ENCODE peak calls at places on chromosomes 12 and 14, in five cellular contexts. One of them, this sample, is unnamed.

GRCh38 chr14:65879218-65880009 is 466.9 kb downstream of the FUT8 start:
- DNase-seq in NCI-H1436: no peak
- DNase-seq in NCI-H1105 treated with DMSO at 0.1 percent for 48 hours: no peak
- DNase-seq in stimulated activated CD4-positive, alpha-beta T cell treated with anti-CD3 and anti-CD28 coated beads, Interleukin-15, amount 100 ng/mL, for 1 hour: no peak
- DNase-seq in left cardiac atrium: no peak
- DNase-seq in this sample: no peak

GRCh38 chr12:122062832-122063690 is 15.5 kb upstream of the MLXIP start:
- DNase-seq in NCI-H1105 treated with DMSO at 0.1 percent for 48 hours: no peak
- DNase-seq in stimulated activated CD4-positive, alpha-beta T cell treated with anti-CD3 and anti-CD28 coated beads, Interleukin-15, amount 100 ng/mL, for 1 hour: no peak
- DNase-seq in left cardiac atrium: peak
- DNase-seq in NCI-H1436: no peak
- DNase-seq in this sample: no peak

GRCh38 chr14:85731198-85731597 is 201.3 kb downstream of the FLRT2 start:
- DNase-seq in NCI-H1105 treated with DMSO at 0.1 percent for 48 hours: no peak
- DNase-seq in left cardiac atrium: peak
- DNase-seq in NCI-H1436: no peak
- DNase-seq in stimulated activated CD4-positive, alpha-beta T cell treated with anti-CD3 and anti-CD28 coated beads, Interleukin-15, amount 100 ng/mL, for 1 hour: no peak
- DNase-seq in this sample: no peak

GRCh38 chr14:21087294-21088091 is 11.0 kb downstream of the ZNF219 start:
- DNase-seq in NCI-H1436: peak
- DNase-seq in NCI-H1105 treated with DMSO at 0.1 percent for 48 hours: peak
- DNase-seq in stimulated activated CD4-positive, alpha-beta T cell treated with anti-CD3 and anti-CD28 coated beads, Interleukin-15, amount 100 ng/mL, for 1 hour: peak
- DNase-seq in left cardiac atrium: no peak
- DNase-seq in this sample: peak

GRCh38 chr14:59356298-59356697 is 108.9 kb downstream of the GPR135 start:
- DNase-seq in left cardiac atrium: no peak
- DNase-seq in NCI-H1436: no peak
- DNase-seq in stimulated activated CD4-positive, alpha-beta T cell treated with anti-CD3 and anti-CD28 coated beads, Interleukin-15, amount 100 ng/mL, for 1 hour: no peak
- DNase-seq in NCI-H1105 treated with DMSO at 0.1 percent for 48 hours: peak
- DNase-seq in this sample: no peak

GRCh38 chr14:98270201-98270600 is 1001.8 kb downstream of the BCL11B start:
- DNase-seq in stimulated activated CD4-positive, alpha-beta T cell treated with anti-CD3 and anti-CD28 coated beads, Interleukin-15, amount 100 ng/mL, for 1 hour: no peak
- DNase-seq in left cardiac atrium: no peak
- DNase-seq in NCI-H1105 treated with DMSO at 0.1 percent for 48 hours: no peak
- DNase-seq in NCI-H1436: no peak
- DNase-seq in this sample: no peak

GRCh38 chr12:75705749-75706719 is 194.6 kb upstream of the KRR1 start:
- DNase-seq in stimulated activated CD4-positive, alpha-beta T cell treated with anti-CD3 and anti-CD28 coated beads, Interleukin-15, amount 100 ng/mL, for 1 hour: no peak
- DNase-seq in NCI-H1436: no peak
- DNase-seq in left cardiac atrium: peak
- DNase-seq in NCI-H1105 treated with DMSO at 0.1 percent for 48 hours: no peak
- DNase-seq in this sample: no peak

GRCh38 chr12:26017484-26018211 is 59.2 kb downstream of the RASSF8 start:
- DNase-seq in left cardiac atrium: no peak
- DNase-seq in NCI-H1436: no peak
- DNase-seq in NCI-H1105 treated with DMSO at 0.1 percent for 48 hours: peak
- DNase-seq in stimulated activated CD4-positive, alpha-beta T cell treated with anti-CD3 and anti-CD28 coated beads, Interleukin-15, amount 100 ng/mL, for 1 hour: no peak
- DNase-seq in this sample: no peak

GRCh38 chr14:20494935-20495766 is 10.2 kb upstream of the RNASE10 start:
- DNase-seq in left cardiac atrium: no peak
- DNase-seq in stimulated activated CD4-positive, alpha-beta T cell treated with anti-CD3 and anti-CD28 coated beads, Interleukin-15, amount 100 ng/mL, for 1 hour: no peak
- DNase-seq in NCI-H1436: no peak
- DNase-seq in NCI-H1105 treated with DMSO at 0.1 percent for 48 hours: no peak
- DNase-seq in this sample: no peak

GRCh38 chr12:4107436-4107878 is 166.1 kb upstream of the CCND2 start:
- DNase-seq in left cardiac atrium: no peak
- DNase-seq in NCI-H1436: no peak
- DNase-seq in stimulated activated CD4-positive, alpha-beta T cell treated with anti-CD3 and anti-CD28 coated beads, Interleukin-15, amount 100 ng/mL, for 1 hour: peak
- DNase-seq in NCI-H1105 treated with DMSO at 0.1 percent for 48 hours: no peak
- DNase-seq in this sample: peak

GRCh38 chr14:103688906-103689902 is 26.0 kb downstream of the XRCC3 start:
- DNase-seq in NCI-H1105 treated with DMSO at 0.1 percent for 48 hours: no peak
- DNase-seq in stimulated activated CD4-positive, alpha-beta T cell treated with anti-CD3 and anti-CD28 coated beads, Interleukin-15, amount 100 ng/mL, for 1 hour: no peak
- DNase-seq in left cardiac atrium: peak
- DNase-seq in NCI-H1436: no peak
- DNase-seq in this sample: no peak

GRCh38 chr12:65306603-65307501 is 28.4 kb downstream of the MSRB3 start:
- DNase-seq in NCI-H1105 treated with DMSO at 0.1 percent for 48 hours: peak
- DNase-seq in left cardiac atrium: peak
- DNase-seq in NCI-H1436: no peak
- DNase-seq in stimulated activated CD4-positive, alpha-beta T cell treated with anti-CD3 and anti-CD28 coated beads, Interleukin-15, amount 100 ng/mL, for 1 hour: no peak
- DNase-seq in this sample: no peak

GRCh38 chr14:102994689-102995088 is 62.7 kb downstream of the CDC42BPB start:
- DNase-seq in left cardiac atrium: no peak
- DNase-seq in NCI-H1436: no peak
- DNase-seq in NCI-H1105 treated with DMSO at 0.1 percent for 48 hours: no peak
- DNase-seq in stimulated activated CD4-positive, alpha-beta T cell treated with anti-CD3 and anti-CD28 coated beads, Interleukin-15, amount 100 ng/mL, for 1 hour: no peak
- DNase-seq in this sample: no peak

GRCh38 chr12:14884458-14884878 is 1.2 kb downstream of the MGP start:
- DNase-seq in left cardiac atrium: peak
- DNase-seq in NCI-H1105 treated with DMSO at 0.1 percent for 48 hours: peak
- DNase-seq in stimulated activated CD4-positive, alpha-beta T cell treated with anti-CD3 and anti-CD28 coated beads, Interleukin-15, amount 100 ng/mL, for 1 hour: peak
- DNase-seq in NCI-H1436: peak
- DNase-seq in this sample: peak

GRCh38 chr12:31117203-31118011 is 43.7 kb downstream of the DDX11 start:
- DNase-seq in left cardiac atrium: peak
- DNase-seq in NCI-H1105 treated with DMSO at 0.1 percent for 48 hours: peak
- DNase-seq in NCI-H1436: peak
- DNase-seq in stimulated activated CD4-positive, alpha-beta T cell treated with anti-CD3 and anti-CD28 coated beads, Interleukin-15, amount 100 ng/mL, for 1 hour: peak
- DNase-seq in this sample: peak

GRCh38 chr14:59845245-59845644 is 25.3 kb downstream of the RTN1 start:
- DNase-seq in stimulated activated CD4-positive, alpha-beta T cell treated with anti-CD3 and anti-CD28 coated beads, Interleukin-15, amount 100 ng/mL, for 1 hour: no peak
- DNase-seq in left cardiac atrium: no peak
- DNase-seq in NCI-H1105 treated with DMSO at 0.1 percent for 48 hours: no peak
- DNase-seq in NCI-H1436: no peak
- DNase-seq in this sample: no peak

GRCh38 chr12:65495233-65495632 is 216.8 kb downstream of the MSRB3 start:
- DNase-seq in left cardiac atrium: no peak
- DNase-seq in stimulated activated CD4-positive, alpha-beta T cell treated with anti-CD3 and anti-CD28 coated beads, Interleukin-15, amount 100 ng/mL, for 1 hour: no peak
- DNase-seq in NCI-H1105 treated with DMSO at 0.1 percent for 48 hours: no peak
- DNase-seq in NCI-H1436: no peak
- DNase-seq in this sample: no peak

GRCh38 chr12:126747530-126748149 is 1519.3 kb upstream of the TMEM132C start:
- DNase-seq in stimulated activated CD4-positive, alpha-beta T cell treated with anti-CD3 and anti-CD28 coated beads, Interleukin-15, amount 100 ng/mL, for 1 hour: no peak
- DNase-seq in NCI-H1105 treated with DMSO at 0.1 percent for 48 hours: peak
- DNase-seq in NCI-H1436: no peak
- DNase-seq in left cardiac atrium: peak
- DNase-seq in this sample: peak

GRCh38 chr12:116646901-116647300 is 87.7 kb downstream of the MAP1LC3B2 start:
- DNase-seq in NCI-H1105 treated with DMSO at 0.1 percent for 48 hours: no peak
- DNase-seq in stimulated activated CD4-positive, alpha-beta T cell treated with anti-CD3 and anti-CD28 coated beads, Interleukin-15, amount 100 ng/mL, for 1 hour: no peak
- DNase-seq in left cardiac atrium: no peak
- DNase-seq in NCI-H1436: no peak
- DNase-seq in this sample: no peak